ENCODE peak calls at places on chromosomes 16 and 17, in ten cellular contexts. One of them, this sample, is unnamed.

GRCh38 chr16:50680907-50681885 is at the start of gene SNX20:
- DNase-seq in memory B cell: peak; percentile 61
- DNase-seq in T-helper 2 cell: no peak
- DNase-seq in heart right ventricle: no peak
- DNase-seq in posterior cingulate gyrus: no peak
- DNase-seq in Peyer's patch: no peak
- DNase-seq in epithelial cell of esophagus: no peak
- DNase-seq in uterus: no peak
- DNase-seq in GM13977: peak; percentile 72
- DNase-seq in stomach: peak; percentile 43
- DNase-seq in this sample: no peak

GRCh38 chr17:36544049-36544319 is 735 bp upstream of the GGNBP2 start:
- DNase-seq in memory B cell: peak; percentile 37
- DNase-seq in T-helper 2 cell: no peak
- DNase-seq in heart right ventricle: peak; percentile 26
- DNase-seq in posterior cingulate gyrus: peak; percentile 85
- DNase-seq in Peyer's patch: peak; percentile 71
- DNase-seq in epithelial cell of esophagus: peak; percentile 45
- DNase-seq in uterus: peak; percentile 24
- DNase-seq in GM13977: peak; percentile 40
- DNase-seq in stomach: peak; percentile 47
- DNase-seq in this sample: peak; percentile 27

GRCh38 chr16:58348986-58349385 is 43.3 kb upstream of the GINS3 start:
- DNase-seq in memory B cell: no peak
- DNase-seq in T-helper 2 cell: no peak
- DNase-seq in heart right ventricle: no peak
- DNase-seq in posterior cingulate gyrus: no peak
- DNase-seq in Peyer's patch: no peak
- DNase-seq in epithelial cell of esophagus: no peak
- DNase-seq in uterus: no peak
- DNase-seq in GM13977: no peak
- DNase-seq in stomach: no peak
- DNase-seq in this sample: no peak

GRCh38 chr16:50301626-50302471 is 35.5 kb downstream of the ADCY7 start:
- DNase-seq in memory B cell: no peak
- DNase-seq in T-helper 2 cell: no peak
- DNase-seq in heart right ventricle: no peak
- DNase-seq in posterior cingulate gyrus: peak; percentile 72
- DNase-seq in Peyer's patch: peak; percentile 47
- DNase-seq in epithelial cell of esophagus: peak; percentile 67
- DNase-seq in uterus: no peak
- DNase-seq in GM13977: no peak
- DNase-seq in stomach: no peak
- DNase-seq in this sample: no peak

GRCh38 chr17:28041844-28042656 is 427 bp upstream of the NLK start:
- DNase-seq in memory B cell: no peak
- DNase-seq in T-helper 2 cell: no peak
- DNase-seq in heart right ventricle: no peak
- DNase-seq in posterior cingulate gyrus: no peak
- DNase-seq in Peyer's patch: no peak
- DNase-seq in epithelial cell of esophagus: peak; percentile 32
- DNase-seq in uterus: no peak
- DNase-seq in GM13977: no peak
- DNase-seq in stomach: no peak
- DNase-seq in this sample: no peak

GRCh38 chr17:73841431-73842060 is 197.3 kb upstream of the SDK2 start:
- DNase-seq in memory B cell: no peak
- DNase-seq in T-helper 2 cell: no peak
- DNase-seq in heart right ventricle: no peak
- DNase-seq in posterior cingulate gyrus: peak; percentile 76
- DNase-seq in Peyer's patch: no peak
- DNase-seq in epithelial cell of esophagus: no peak
- DNase-seq in uterus: no peak
- DNase-seq in GM13977: no peak
- DNase-seq in stomach: no peak
- DNase-seq in this sample: no peak

GRCh38 chr16:16928532-16929101 is 542.1 kb downstream of the XYLT1 start:
- DNase-seq in memory B cell: no peak
- DNase-seq in T-helper 2 cell: no peak
- DNase-seq in heart right ventricle: no peak
- DNase-seq in posterior cingulate gyrus: no peak
- DNase-seq in Peyer's patch: no peak
- DNase-seq in epithelial cell of esophagus: no peak
- DNase-seq in uterus: no peak
- DNase-seq in GM13977: no peak
- DNase-seq in stomach: no peak
- DNase-seq in this sample: no peak

GRCh38 chr17:17269926-17270773 is 10.9 kb downstream of the COPS3 start:
- DNase-seq in memory B cell: no peak
- DNase-seq in T-helper 2 cell: no peak
- DNase-seq in heart right ventricle: no peak
- DNase-seq in posterior cingulate gyrus: no peak
- DNase-seq in Peyer's patch: no peak
- DNase-seq in epithelial cell of esophagus: peak; percentile 11
- DNase-seq in uterus: no peak
- DNase-seq in GM13977: no peak
- DNase-seq in stomach: no peak
- DNase-seq in this sample: no peak

GRCh38 chr17:75245011-75245410 is 16.4 kb downstream of the GGA3 start:
- DNase-seq in memory B cell: no peak
- DNase-seq in T-helper 2 cell: no peak
- DNase-seq in heart right ventricle: no peak
- DNase-seq in posterior cingulate gyrus: no peak
- DNase-seq in Peyer's patch: no peak
- DNase-seq in epithelial cell of esophagus: no peak
- DNase-seq in uterus: no peak
- DNase-seq in GM13977: no peak
- DNase-seq in stomach: no peak
- DNase-seq in this sample: no peak